ENCODE peak calls at places on chromosomes 5 and 9, in eight cellular contexts. One of them, this sample, is unnamed.

GRCh38 chr9:38308136-38308535 is 84.4 kb upstream of the ALDH1B1 start:
- DNase-seq in GM23338: no peak
- DNase-seq in epithelial cell of esophagus: no peak
- DNase-seq in tibial artery: no peak
- DNase-seq in K562: no peak
- DNase-seq in endothelial cell of umbilical vein: no peak
- DNase-seq in neural crest cell: no peak
- DNase-seq in lung: no peak
- DNase-seq in this sample: no peak

GRCh38 chr5:78005021-78005785 is 229.1 kb upstream of the TBCA start:
- DNase-seq in GM23338: no peak
- DNase-seq in epithelial cell of esophagus: peak
- DNase-seq in tibial artery: no peak
- DNase-seq in K562: no peak
- DNase-seq in endothelial cell of umbilical vein: peak
- DNase-seq in neural crest cell: no peak
- DNase-seq in lung: no peak
- DNase-seq in this sample: no peak

GRCh38 chr9:133513214-133514088 is 11.3 kb downstream of the MYMK start:
- DNase-seq in GM23338: no peak
- DNase-seq in epithelial cell of esophagus: no peak
- DNase-seq in tibial artery: no peak
- DNase-seq in K562: no peak
- DNase-seq in endothelial cell of umbilical vein: no peak
- DNase-seq in neural crest cell: no peak
- DNase-seq in lung: no peak
- DNase-seq in this sample: no peak

GRCh38 chr5:89105171-89105695 is 222.2 kb upstream of the MEF2C start:
- DNase-seq in GM23338: no peak
- DNase-seq in epithelial cell of esophagus: peak
- DNase-seq in tibial artery: no peak
- DNase-seq in K562: no peak
- DNase-seq in endothelial cell of umbilical vein: no peak
- DNase-seq in neural crest cell: no peak
- DNase-seq in lung: no peak
- DNase-seq in this sample: no peak

GRCh38 chr9:17609312-17610005 is 30.6 kb downstream of the SH3GL2 start:
- DNase-seq in GM23338: peak
- DNase-seq in epithelial cell of esophagus: no peak
- DNase-seq in tibial artery: no peak
- DNase-seq in K562: no peak
- DNase-seq in endothelial cell of umbilical vein: no peak
- DNase-seq in neural crest cell: no peak
- DNase-seq in lung: no peak
- DNase-seq in this sample: no peak

GRCh38 chr5:87308024-87308423 is 40.3 kb downstream of the RASA1 start:
- DNase-seq in GM23338: peak
- DNase-seq in epithelial cell of esophagus: no peak
- DNase-seq in tibial artery: no peak
- DNase-seq in K562: no peak
- DNase-seq in endothelial cell of umbilical vein: no peak
- DNase-seq in neural crest cell: no peak
- DNase-seq in lung: no peak
- DNase-seq in this sample: no peak

GRCh38 chr9:129278391-129279237 is 100.6 kb upstream of the IER5L start:
- DNase-seq in GM23338: peak
- DNase-seq in epithelial cell of esophagus: peak
- DNase-seq in tibial artery: peak
- DNase-seq in K562: peak
- DNase-seq in endothelial cell of umbilical vein: no peak
- DNase-seq in neural crest cell: no peak
- DNase-seq in lung: no peak
- DNase-seq in this sample: peak

GRCh38 chr9:35518212-35518917 is 28.5 kb downstream of the RUSC2 start:
- DNase-seq in GM23338: peak
- DNase-seq in epithelial cell of esophagus: peak
- DNase-seq in tibial artery: no peak
- DNase-seq in K562: no peak
- DNase-seq in endothelial cell of umbilical vein: peak
- DNase-seq in neural crest cell: no peak
- DNase-seq in lung: peak
- DNase-seq in this sample: no peak

GRCh38 chr5:41510176-41510831 is at the start of gene PLCXD3:
- DNase-seq in GM23338: peak
- DNase-seq in epithelial cell of esophagus: peak
- DNase-seq in tibial artery: peak
- DNase-seq in K562: no peak
- DNase-seq in endothelial cell of umbilical vein: no peak
- DNase-seq in neural crest cell: peak
- DNase-seq in lung: peak
- DNase-seq in this sample: no peak

GRCh38 chr9:16039103-16039987 is 486.5 kb downstream of the CCDC171 start:
- DNase-seq in GM23338: peak
- DNase-seq in epithelial cell of esophagus: peak
- DNase-seq in tibial artery: no peak
- DNase-seq in K562: no peak
- DNase-seq in endothelial cell of umbilical vein: peak
- DNase-seq in neural crest cell: no peak
- DNase-seq in lung: no peak
- DNase-seq in this sample: no peak

GRCh38 chr9:38677660-38678303 is 42.2 kb downstream of the FAM240B start:
- DNase-seq in GM23338: no peak
- DNase-seq in epithelial cell of esophagus: no peak
- DNase-seq in tibial artery: no peak
- DNase-seq in K562: no peak
- DNase-seq in endothelial cell of umbilical vein: no peak
- DNase-seq in neural crest cell: no peak
- DNase-seq in lung: no peak
- DNase-seq in this sample: no peak

GRCh38 chr5:181131514-181131913 is 545 bp upstream of the OR2V1 start:
- DNase-seq in GM23338: no peak
- DNase-seq in epithelial cell of esophagus: no peak
- DNase-seq in tibial artery: peak
- DNase-seq in K562: peak
- DNase-seq in endothelial cell of umbilical vein: no peak
- DNase-seq in neural crest cell: no peak
- DNase-seq in lung: no peak
- DNase-seq in this sample: no peak

GRCh38 chr5:32642276-32643002 is 57.1 kb downstream of the SUB1 start:
- DNase-seq in GM23338: no peak
- DNase-seq in epithelial cell of esophagus: peak
- DNase-seq in tibial artery: no peak
- DNase-seq in K562: no peak
- DNase-seq in endothelial cell of umbilical vein: no peak
- DNase-seq in neural crest cell: no peak
- DNase-seq in lung: no peak
- DNase-seq in this sample: no peak

GRCh38 chr9:91037511-91038482 is 236.2 kb downstream of the SYK start:
- DNase-seq in GM23338: no peak
- DNase-seq in epithelial cell of esophagus: peak
- DNase-seq in tibial artery: peak
- DNase-seq in K562: no peak
- DNase-seq in endothelial cell of umbilical vein: peak
- DNase-seq in neural crest cell: no peak
- DNase-seq in lung: peak
- DNase-seq in this sample: no peak

GRCh38 chr5:149473441-149473840 is 77.8 kb downstream of the CSNK1A1 start:
- DNase-seq in GM23338: no peak
- DNase-seq in epithelial cell of esophagus: no peak
- DNase-seq in tibial artery: peak
- DNase-seq in K562: no peak
- DNase-seq in endothelial cell of umbilical vein: no peak
- DNase-seq in neural crest cell: no peak
- DNase-seq in lung: no peak
- DNase-seq in this sample: no peak

GRCh38 chr5:153445875-153446567 is 44.4 kb upstream of the GRIA1 start:
- DNase-seq in GM23338: peak
- DNase-seq in epithelial cell of esophagus: peak
- DNase-seq in tibial artery: peak
- DNase-seq in K562: no peak
- DNase-seq in endothelial cell of umbilical vein: no peak
- DNase-seq in neural crest cell: no peak
- DNase-seq in lung: peak
- DNase-seq in this sample: no peak

DNA sequence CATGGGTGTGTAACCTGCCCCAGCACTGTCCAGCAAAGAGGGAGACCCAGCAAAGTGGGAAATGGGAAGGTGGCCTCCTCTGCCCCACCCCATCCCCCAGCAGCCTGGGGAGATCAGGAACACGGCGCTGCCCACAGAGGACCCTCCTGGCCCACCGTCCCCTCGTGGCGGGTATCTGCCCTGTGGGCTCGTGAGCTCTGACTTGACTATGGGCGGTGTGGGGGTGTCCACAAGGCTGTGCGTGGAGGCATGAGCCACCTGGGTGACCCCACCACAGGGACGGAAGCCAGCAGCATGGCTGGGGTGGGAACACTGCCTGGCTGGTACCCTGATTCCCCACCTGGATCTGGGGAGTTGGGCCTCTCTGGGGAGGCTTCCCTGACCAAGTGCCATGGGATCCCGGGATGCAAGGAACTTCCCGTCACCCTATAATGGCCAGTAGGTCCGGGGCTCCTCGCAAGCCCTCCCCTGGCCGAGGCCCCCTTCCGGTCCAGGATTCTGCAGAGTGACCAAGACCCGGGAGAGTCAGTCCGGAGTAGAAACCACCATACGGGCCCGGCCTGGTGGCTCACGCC is 29.3 kb upstream of the SLC6A19 start:
- DNase-seq in GM23338: no peak
- DNase-seq in epithelial cell of esophagus: no peak
- DNase-seq in tibial artery: no peak
- DNase-seq in K562: no peak
- DNase-seq in endothelial cell of umbilical vein: no peak
- DNase-seq in neural crest cell: no peak
- DNase-seq in lung: no peak
- DNase-seq in this sample: no peak
- TF ChIP-seq CTCF in GM23338: no peak
- TF ChIP-seq CTCF in epithelial cell of esophagus: no peak
- TF ChIP-seq CTCF in tibial artery: no peak
- TF ChIP-seq CTCF in K562: no peak
- TF ChIP-seq CTCF in endothelial cell of umbilical vein: no peak
- TF ChIP-seq CTCF in neural crest cell: no peak
- TF ChIP-seq CTCF in lung: no peak
- TF ChIP-seq CTCF in this sample: no peak

GRCh38 chr5:160799160-160799559 is 52.9 kb downstream of the ATP10B start:
- DNase-seq in GM23338: no peak
- DNase-seq in epithelial cell of esophagus: no peak
- DNase-seq in tibial artery: no peak
- DNase-seq in K562: no peak
- DNase-seq in endothelial cell of umbilical vein: no peak
- DNase-seq in neural crest cell: no peak
- DNase-seq in lung: no peak
- DNase-seq in this sample: no peak

GRCh38 chr5:160800375-160800774 is 51.6 kb downstream of the ATP10B start:
- DNase-seq in GM23338: no peak
- DNase-seq in epithelial cell of esophagus: no peak
- DNase-seq in tibial artery: no peak
- DNase-seq in K562: no peak
- DNase-seq in endothelial cell of umbilical vein: no peak
- DNase-seq in neural crest cell: no peak
- DNase-seq in lung: no peak
- DNase-seq in this sample: no peak

GRCh38 chr5:160805376-160805775 is 46.6 kb downstream of the ATP10B start:
- DNase-seq in GM23338: no peak
- DNase-seq in epithelial cell of esophagus: no peak
- DNase-seq in tibial artery: no peak
- DNase-seq in K562: no peak
- DNase-seq in endothelial cell of umbilical vein: no peak
- DNase-seq in neural crest cell: no peak
- DNase-seq in lung: no peak
- DNase-seq in this sample: no peak

GRCh38 chr5:160797020-160797419 is 55.0 kb downstream of the ATP10B start:
- DNase-seq in GM23338: no peak
- DNase-seq in epithelial cell of esophagus: no peak
- DNase-seq in tibial artery: no peak
- DNase-seq in K562: no peak
- DNase-seq in endothelial cell of umbilical vein: no peak
- DNase-seq in neural crest cell: no peak
- DNase-seq in lung: no peak
- DNase-seq in this sample: no peak

DNA sequence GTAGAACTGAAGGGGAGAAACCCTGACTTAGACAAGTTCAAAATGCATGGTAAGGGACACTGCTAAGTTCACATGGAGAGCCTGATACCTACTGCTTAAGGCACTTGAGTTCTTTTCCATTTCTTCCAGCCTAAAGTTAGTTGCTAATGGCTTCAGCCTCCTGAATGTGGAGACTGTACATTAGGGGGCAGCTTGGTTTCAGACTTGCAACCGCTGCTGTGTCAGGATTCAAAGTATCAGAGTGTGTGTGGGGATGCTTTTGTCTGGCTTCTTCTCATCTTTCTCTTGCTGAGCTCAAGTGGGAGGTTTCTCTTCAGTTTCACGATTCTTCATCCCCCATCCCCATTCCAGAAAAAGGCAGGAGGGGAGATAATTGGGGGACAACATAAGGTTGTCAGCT is 49.4 kb downstream of the ATP10B start:
- DNase-seq in GM23338: no peak
- DNase-seq in epithelial cell of esophagus: peak
- DNase-seq in tibial artery: no peak
- DNase-seq in K562: no peak
- DNase-seq in endothelial cell of umbilical vein: no peak
- DNase-seq in neural crest cell: no peak
- DNase-seq in lung: no peak
- DNase-seq in this sample: no peak
- TF ChIP-seq CTCF in GM23338: peak
- TF ChIP-seq CTCF in epithelial cell of esophagus: peak
- TF ChIP-seq CTCF in tibial artery: no peak
- TF ChIP-seq CTCF in K562: no peak
- TF ChIP-seq CTCF in endothelial cell of umbilical vein: no peak
- TF ChIP-seq CTCF in neural crest cell: no peak
- TF ChIP-seq CTCF in lung: no peak
- TF ChIP-seq CTCF in this sample: no peak

DNA sequence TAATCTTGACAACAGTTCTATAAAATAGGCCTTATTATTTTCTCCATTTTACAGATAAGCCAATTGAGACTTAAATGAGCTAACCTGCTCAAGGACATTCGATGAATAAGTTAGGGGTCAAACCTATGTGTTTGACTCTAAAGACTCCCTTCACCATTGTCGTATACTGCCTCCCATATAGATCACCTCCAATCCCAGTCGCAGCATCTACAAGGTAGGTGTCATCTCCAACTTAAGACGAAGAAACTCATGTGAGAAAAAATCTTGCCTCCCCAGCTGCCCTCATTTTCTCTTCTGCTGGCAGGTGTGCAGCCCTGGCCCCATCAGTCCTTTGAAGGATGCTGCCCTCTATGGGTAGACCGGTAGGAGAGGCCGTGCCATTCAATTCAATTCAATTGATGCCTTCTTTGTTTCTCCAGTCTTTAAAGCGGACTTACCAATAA is 75.2 kb upstream of the SMARCA2 start:
- DNase-seq in GM23338: peak
- DNase-seq in epithelial cell of esophagus: peak
- DNase-seq in tibial artery: no peak
- DNase-seq in K562: peak
- DNase-seq in endothelial cell of umbilical vein: peak
- DNase-seq in neural crest cell: no peak
- DNase-seq in lung: no peak
- DNase-seq in this sample: no peak
- TF ChIP-seq CTCF in GM23338: peak
- TF ChIP-seq CTCF in epithelial cell of esophagus: peak
- TF ChIP-seq CTCF in tibial artery: no peak
- TF ChIP-seq CTCF in K562: peak
- TF ChIP-seq CTCF in endothelial cell of umbilical vein: peak
- TF ChIP-seq CTCF in neural crest cell: peak
- TF ChIP-seq CTCF in lung: peak
- TF ChIP-seq CTCF in this sample: peak

GRCh38 chr9:4604678-4605095 is 57.4 kb upstream of the PLPP6 start:
- DNase-seq in GM23338: peak
- DNase-seq in epithelial cell of esophagus: peak
- DNase-seq in tibial artery: no peak
- DNase-seq in K562: peak
- DNase-seq in endothelial cell of umbilical vein: peak
- DNase-seq in neural crest cell: peak
- DNase-seq in lung: peak
- DNase-seq in this sample: peak
- TF ChIP-seq CTCF in GM23338: peak
- TF ChIP-seq CTCF in epithelial cell of esophagus: peak
- TF ChIP-seq CTCF in tibial artery: peak
- TF ChIP-seq CTCF in K562: peak
- TF ChIP-seq CTCF in endothelial cell of umbilical vein: peak
- TF ChIP-seq CTCF in neural crest cell: peak
- TF ChIP-seq CTCF in lung: peak
- TF ChIP-seq CTCF in this sample: peak